ENCODE peak calls at places on chromosome 11, in nine cellular contexts. Q is GM06990; F is tibial nerve; P is right lobe of liver; E is H9; T is cardiac muscle cell; H is ovary; R is CD4-positive, alpha-beta memory T cell; L is dorsolateral prefrontal cortex. G is an unnamed sample.
A peak's percentile ranks its signal among the peaks of the same experiment; 100 is the strongest.

GRCh38 chr11:104352036-104352435 is 188.1 kb upstream of the PDGFD start:
- DNase-seq in Q (no peak), E (no peak), L (no peak), R (no peak), H (no peak), F (no peak), T (no peak), P (no peak), G (no peak)

GRCh38 chr11:36508743-36509142 is 1.3 kb downstream of the TRAF6 start:
- DNase-seq in H (no peak), L (no peak), E (no peak), F (no peak), R (no peak), Q (no peak), P (no peak), T (no peak), G (no peak)

GRCh38 chr11:87493516-87493915 is 455.8 kb downstream of the TMEM135 start:
- DNase-seq in L (no peak), P (no peak), E (peak; percentile 59), H (no peak), R (no peak), T (no peak), F (no peak), Q (no peak), G (no peak)

GRCh38 chr11:28447226-28447625 is 339.0 kb downstream of the METTL15 start:
- DNase-seq in L (no peak), R (no peak), H (no peak), Q (no peak), P (no peak), T (no peak), F (no peak), E (no peak), G (no peak)

GRCh38 chr11:95559899-95560298 is 229.7 kb downstream of the FAM76B start:
- DNase-seq in E (no peak), T (no peak), R (no peak), F (no peak), Q (no peak), H (no peak), P (no peak), L (no peak), G (no peak)

GRCh38 chr11:113073290-113073953 is 112.2 kb downstream of the NCAM1 start:
- DNase-seq in H (no peak), Q (no peak), L (no peak), T (peak; percentile 43), F (no peak), E (no peak), P (no peak), R (no peak), G (no peak)

GRCh38 chr11:2200536-2200935 is 28.9 kb upstream of the TH start:
- DNase-seq in F (no peak), Q (no peak), H (no peak), R (no peak), T (no peak), P (peak; percentile 38), L (no peak), E (no peak), G (no peak)

GRCh38 chr11:66691311-66691980 is 13.8 kb upstream of the RBM4B start:
- DNase-seq in T (no peak), L (peak; percentile 27), R (no peak), Q (no peak), E (no peak), F (no peak), P (no peak), H (no peak), G (no peak)

GRCh38 chr11:33773399-33774355 is 643 bp downstream of the FBXO3 start:
- DNase-seq in T (peak; percentile 39), Q (peak; percentile 14), E (no peak), H (no peak), F (no peak), R (peak; percentile 75), L (peak; percentile 37), P (no peak), G (no peak)

GRCh38 chr11:23112987-23113886 is 253.0 kb upstream of the CCDC179 start:
- DNase-seq in H (no peak), L (no peak), T (peak; percentile 60), P (peak; percentile 64), F (no peak), R (no peak), E (peak; percentile 48), Q (no peak), G (no peak)

GRCh38 chr11:110027627-110028371 is 65.4 kb upstream of the ZC3H12C start:
- DNase-seq in T (no peak), E (no peak), L (no peak), H (no peak), P (no peak), F (no peak), R (no peak), Q (peak; percentile 41), G (no peak)

GRCh38 chr11:10623797-10624761 is 55.6 kb upstream of the LYVE1 start:
- DNase-seq in F (peak; percentile 49), E (peak; percentile 72), P (no peak), R (no peak), T (peak; percentile 40), H (peak; percentile 55), L (no peak), Q (no peak), G (no peak)

GRCh38 chr11:114166897-114167323 is 107.4 kb downstream of the ZBTB16 start:
- DNase-seq in H (no peak), R (peak; percentile 67), P (no peak), T (no peak), Q (no peak), E (no peak), L (no peak), F (peak; percentile 79), G (no peak)

GRCh38 chr11:114163830-114164401 is 104.4 kb downstream of the ZBTB16 start:
- DNase-seq in R (no peak), T (no peak), H (no peak), E (no peak), F (peak; percentile 74), L (peak; percentile 61), P (no peak), Q (no peak), G (no peak)

GRCh38 chr11:114164546-114164945 is 105.0 kb downstream of the ZBTB16 start:
- DNase-seq in Q (no peak), T (no peak), E (no peak), F (no peak), H (no peak), R (no peak), L (no peak), P (no peak), G (no peak)

GRCh38 chr11:114166389-114166788 is 106.9 kb downstream of the ZBTB16 start:
- DNase-seq in E (no peak), P (no peak), H (no peak), F (no peak), R (no peak), T (no peak), L (no peak), Q (no peak), G (no peak)

DNA sequence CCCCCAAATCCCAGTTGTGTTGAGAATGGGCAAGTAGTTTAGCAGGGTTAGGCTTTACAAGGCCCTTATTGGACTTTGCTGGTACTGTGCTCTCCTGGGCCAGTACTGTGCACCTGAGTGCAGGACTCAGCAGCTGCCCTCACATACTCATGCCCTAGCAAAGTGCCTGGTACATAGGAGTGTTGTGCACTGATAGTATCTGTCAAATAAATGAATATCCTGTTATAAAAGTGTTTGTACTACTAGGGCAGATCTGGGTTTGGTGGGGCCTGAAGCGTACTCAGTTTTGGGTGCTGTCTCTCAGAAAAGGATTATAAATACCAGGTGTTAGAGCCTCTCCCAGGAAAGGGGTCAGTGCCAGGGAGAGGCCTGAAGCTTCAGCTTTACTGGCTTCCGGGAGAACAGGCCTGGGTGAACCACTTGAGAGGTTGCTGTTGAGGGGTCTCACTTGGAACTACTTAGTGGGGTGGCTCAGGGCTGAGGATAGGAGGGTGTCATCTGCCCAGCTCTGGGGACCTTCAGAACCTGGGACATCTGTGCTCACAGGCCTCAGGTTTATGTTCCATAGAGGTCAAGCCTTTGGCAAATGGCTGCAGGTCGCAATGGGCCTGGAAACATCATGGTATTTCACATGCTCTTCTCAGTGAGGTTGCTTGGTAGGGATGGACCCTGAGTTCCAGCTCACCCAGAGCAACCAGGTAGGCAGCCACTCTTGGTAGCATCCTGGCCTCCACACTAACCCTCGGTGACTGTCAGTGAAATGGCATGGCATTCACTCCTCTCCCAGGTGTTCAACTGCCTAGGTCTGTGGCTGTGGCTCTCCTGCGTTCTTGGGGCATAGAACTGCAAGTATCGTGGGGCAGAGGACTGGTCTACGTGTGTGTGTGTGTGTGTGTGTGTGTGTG is 106.1 kb downstream of the ZBTB16 start:
- DNase-seq in F (no peak), Q (no peak), E (no peak), P (no peak), R (no peak), L (no peak), H (no peak), T (no peak), G (no peak)
- H3K27me3 ChIP-seq in F (no peaks in the 10 kb centered on the region), Q (no peaks in the 10 kb centered on the region), E (no peaks in the 10 kb centered on the region), P (no peaks in the 10 kb centered on the region), R (no peaks in the 10 kb centered on the region), L (no peaks in the 10 kb centered on the region), H (no peaks in the 10 kb centered on the region), T (no peaks in the 10 kb centered on the region), G (no peaks in the 10 kb centered on the region)

GRCh38 chr11:131389582-131389981 is 19.2 kb downstream of the NTM start:
- DNase-seq in H (no peak), F (no peak), R (no peak), Q (no peak), L (no peak), E (no peak), P (no peak), T (no peak), G (no peak)
- H3K27me3 ChIP-seq in H (no peaks in the 10 kb centered on the region), F (no peaks in the 10 kb centered on the region), R (no peaks in the 10 kb centered on the region), Q (no peaks in the 10 kb centered on the region), L (no peaks in the 10 kb centered on the region), E (no peaks in the 10 kb centered on the region), P (no peaks in the 10 kb centered on the region), T (no peaks in the 10 kb centered on the region), G (no peaks in the 10 kb centered on the region)

GRCh38 chr11:64055077-64055476 is 19.3 kb downstream of the FLRT1 start:
- DNase-seq in L (peak; percentile 83), T (peak; percentile 27), R (no peak), E (no peak), P (no peak), Q (no peak), F (no peak), H (no peak), G (no peak)
- H3K27me3 ChIP-seq in L (no peaks in the 10 kb centered on the region), T (no peaks in the 10 kb centered on the region), R (no peaks in the 10 kb centered on the region), E (peaks cover 16% of the 10 kb centered on the region), P (no peaks in the 10 kb centered on the region), Q (no peaks in the 10 kb centered on the region), F (no peaks in the 10 kb centered on the region), H (no peaks in the 10 kb centered on the region), G (peaks cover 1% of the 10 kb centered on the region)

DNA sequence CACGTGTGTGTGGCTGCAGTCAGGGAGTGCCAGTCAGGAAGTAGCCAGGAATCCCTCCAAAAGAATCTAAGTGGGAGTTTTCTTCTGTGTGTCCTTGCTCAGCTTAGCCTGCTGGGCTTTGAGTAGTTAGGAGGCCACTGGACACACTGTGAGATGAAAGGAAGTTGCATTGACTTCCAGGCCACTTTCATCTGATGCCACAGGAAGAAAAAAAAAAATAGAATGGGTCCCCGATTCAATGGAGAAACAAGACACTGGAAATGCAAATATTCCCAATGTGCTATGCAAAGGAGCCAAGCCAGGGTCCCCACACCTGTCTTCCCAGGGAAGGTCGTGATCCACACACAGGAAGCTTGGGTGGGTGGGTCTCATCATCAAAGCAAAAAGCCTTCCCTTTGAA is 95.6 kb upstream of the E2F8 start:
- DNase-seq in F (no peak), P (no peak), L (no peak), H (no peak), E (no peak), R (no peak), Q (no peak), T (no peak), G (no peak)
- H3K27me3 ChIP-seq in F (no peaks in the 10 kb centered on the region), P (no peaks in the 10 kb centered on the region), L (no peaks in the 10 kb centered on the region), H (no peaks in the 10 kb centered on the region), E (no peaks in the 10 kb centered on the region), R (no peaks in the 10 kb centered on the region), Q (no peaks in the 10 kb centered on the region), T (peaks cover 41% of the 10 kb centered on the region), G (no peaks in the 10 kb centered on the region)

G was measured in esophagus squamous epithelium.